ENCODE peak calls at places on chromosome 2, in six cellular contexts. B is fibroblast of mammary gland, U is KG1, Q is astrocyte of the spinal cord, H is RKO, V is GM23248. I is an unnamed sample.

GRCh38 chr2:100606740-100607343 is 44.0 kb downstream of the PDCL3 start:
- DNase-seq in B (peak), U (peak), Q (peak), H (peak), V (peak), I (peak)

GRCh38 chr2:16284941-16285625 is 344.7 kb downstream of the MYCN start:
- DNase-seq in B (no peak), U (no peak), Q (no peak), H (no peak), V (no peak), I (no peak)

GRCh38 chr2:164826293-164827243 is 15.1 kb downstream of the COBLL1 start:
- DNase-seq in B (no peak), U (no peak), Q (peak), H (no peak), V (peak), I (peak)

GRCh38 chr2:74768401-74768914 is 65.5 kb upstream of the HK2 start:
- DNase-seq in B (no peak), U (no peak), Q (peak), H (no peak), V (peak), I (peak)

GRCh38 chr2:44763275-44763674 is 178.2 kb upstream of the SIX3 start:
- DNase-seq in B (no peak), U (no peak), Q (no peak), H (no peak), V (no peak), I (no peak)

GRCh38 chr2:8540552-8541055 is 141.3 kb upstream of the ID2 start:
- DNase-seq in B (no peak), U (no peak), Q (no peak), H (no peak), V (no peak), I (no peak)

GRCh38 chr2:199228887-199229819 is 228.6 kb downstream of the SATB2 start:
- DNase-seq in B (peak), U (peak), Q (peak), H (peak), V (peak), I (peak)

GRCh38 chr2:75054296-75054695 is 95.9 kb downstream of the POLE4 start:
- DNase-seq in B (peak), U (no peak), Q (peak), H (peak), V (peak), I (no peak)

GRCh38 chr2:100416939-100417744 is at the start of gene CHST10:
- DNase-seq in B (peak), U (peak), Q (peak), H (no peak), V (peak), I (peak)

GRCh38 chr2:42829556-42830510 is 37.5 kb upstream of the HAAO start:
- DNase-seq in B (no peak), U (no peak), Q (no peak), H (no peak), V (peak), I (no peak)

GRCh38 chr2:44100351-44100750 is 68.3 kb upstream of the PPM1B start:
- DNase-seq in B (peak), U (no peak), Q (peak), H (peak), V (peak), I (peak)

I was measured in iris pigment epithelial cell.